ENCODE peak calls at places on chromosomes 16 and 17, in four cellular contexts. One of them, this sample, is unnamed.

GRCh38 chr17:27666831-27667560 is 36.0 kb downstream of the LGALS9 start:
- DNase-seq in naive B cell: no peak
- DNase-seq in stimulated activated CD8-positive, alpha-beta memory T cell treated with anti-CD3 and anti-CD28 coated beads, Interleukin-7, amount 100 ng/mL, for 24 hours: no peak
- DNase-seq in NCI-H345: no peak
- DNase-seq in this sample: no peak

GRCh38 chr17:43772877-43773648 is 5.7 kb downstream of the DUSP3 start:
- DNase-seq in naive B cell: peak
- DNase-seq in stimulated activated CD8-positive, alpha-beta memory T cell treated with anti-CD3 and anti-CD28 coated beads, Interleukin-7, amount 100 ng/mL, for 24 hours: no peak
- DNase-seq in NCI-H345: no peak
- DNase-seq in this sample: no peak

GRCh38 chr17:75844530-75845057 is 390 bp upstream of the UNC13D start:
- DNase-seq in naive B cell: no peak
- DNase-seq in stimulated activated CD8-positive, alpha-beta memory T cell treated with anti-CD3 and anti-CD28 coated beads, Interleukin-7, amount 100 ng/mL, for 24 hours: no peak
- DNase-seq in NCI-H345: no peak
- DNase-seq in this sample: no peak

GRCh38 chr17:71224824-71225575 is 895.8 kb upstream of the SOX9 start:
- DNase-seq in naive B cell: no peak
- DNase-seq in stimulated activated CD8-positive, alpha-beta memory T cell treated with anti-CD3 and anti-CD28 coated beads, Interleukin-7, amount 100 ng/mL, for 24 hours: no peak
- DNase-seq in NCI-H345: peak
- DNase-seq in this sample: no peak

GRCh38 chr17:7974638-7975131 is 27.7 kb upstream of the GUCY2D start:
- DNase-seq in naive B cell: no peak
- DNase-seq in stimulated activated CD8-positive, alpha-beta memory T cell treated with anti-CD3 and anti-CD28 coated beads, Interleukin-7, amount 100 ng/mL, for 24 hours: no peak
- DNase-seq in NCI-H345: no peak
- DNase-seq in this sample: no peak

GRCh38 chr17:78124081-78124835 is 4.3 kb downstream of the TMC6 start:
- DNase-seq in naive B cell: peak
- DNase-seq in stimulated activated CD8-positive, alpha-beta memory T cell treated with anti-CD3 and anti-CD28 coated beads, Interleukin-7, amount 100 ng/mL, for 24 hours: no peak
- DNase-seq in NCI-H345: no peak
- DNase-seq in this sample: no peak

GRCh38 chr17:39677581-39678339 is 9.5 kb downstream of the PNMT start:
- DNase-seq in naive B cell: no peak
- DNase-seq in stimulated activated CD8-positive, alpha-beta memory T cell treated with anti-CD3 and anti-CD28 coated beads, Interleukin-7, amount 100 ng/mL, for 24 hours: no peak
- DNase-seq in NCI-H345: no peak
- DNase-seq in this sample: peak

GRCh38 chr16:30472328-30472942 is at the start of gene ITGAL:
- DNase-seq in naive B cell: peak
- DNase-seq in stimulated activated CD8-positive, alpha-beta memory T cell treated with anti-CD3 and anti-CD28 coated beads, Interleukin-7, amount 100 ng/mL, for 24 hours: peak
- DNase-seq in NCI-H345: no peak
- DNase-seq in this sample: no peak

GRCh38 chr17:4463818-4464501 is 30.2 kb downstream of the SPNS3 start:
- DNase-seq in naive B cell: no peak
- DNase-seq in stimulated activated CD8-positive, alpha-beta memory T cell treated with anti-CD3 and anti-CD28 coated beads, Interleukin-7, amount 100 ng/mL, for 24 hours: no peak
- DNase-seq in NCI-H345: no peak
- DNase-seq in this sample: no peak

This sample was measured in WERI-Rb-1.